ENCODE peak calls at places on chromosomes 16 and 17, in six cellular contexts. S, U, V, K, F and M are unnamed samples.
A peak's percentile ranks its signal among the peaks of the same experiment; 100 is the strongest.

GRCh38 chr17:65554568-65555223 is 6.8 kb downstream of the AXIN2 start:
- DNase-seq in V (no peak), U (no peak), K (no peak), S (no peak), F (no peak), M (no peak)

GRCh38 chr16:87874639-87875472 is 5.5 kb upstream of the SLC7A5 start:
- DNase-seq in V (peak; percentile 29), F (no peak), U (peak; percentile 69), S (no peak), K (no peak), M (no peak)

GRCh38 chr17:51120357-51120738 is 320 bp downstream of the SPAG9 start:
- DNase-seq in F (no peak), K (no peak), V (peak; percentile 46), U (no peak), S (no peak), M (peak; percentile 55)

GRCh38 chr17:78490673-78491072 is 86.5 kb downstream of the DNAH17 start:
- DNase-seq in S (no peak), K (no peak), V (no peak), F (no peak), U (no peak), M (no peak)

GRCh38 chr16:71414038-71414437 is 27.8 kb downstream of the TLE7 start:
- DNase-seq in U (no peak), V (no peak), K (no peak), S (no peak), F (no peak), M (no peak)

GRCh38 chr16:52549011-52549692 is 2.2 kb upstream of the TOX3 start:
- DNase-seq in F (peak; percentile 75), U (no peak), S (no peak), K (no peak), V (no peak), M (no peak)

GRCh38 chr16:8756755-8757154 is 40.7 kb downstream of the TMEM186 start:
- DNase-seq in U (no peak), V (no peak), K (no peak), F (no peak), S (no peak), M (no peak)

GRCh38 chr17:812638-813204 is 30.6 kb downstream of the MRM3 start:
- DNase-seq in F (no peak), K (no peak), V (no peak), S (no peak), U (no peak), M (no peak)

GRCh38 chr17:9138161-9138717 is 116.9 kb downstream of the NTN1 start:
- DNase-seq in S (no peak), V (no peak), F (no peak), K (no peak), U (no peak), M (no peak)

GRCh38 chr17:48103379-48103715 is 2.1 kb upstream of the CBX1 start:
- DNase-seq in S (no peak), V (no peak), K (no peak), F (no peak), U (no peak), M (no peak)

GRCh38 chr17:82831818-82832200 is 8.0 kb downstream of the ZNF750 start:
- DNase-seq in F (no peak), K (no peak), U (no peak), S (no peak), V (no peak), M (no peak)

GRCh38 chr17:75634376-75634740 is 1.1 kb downstream of the SMIM5 start:
- DNase-seq in K (no peak), U (no peak), S (no peak), V (no peak), F (no peak), M (no peak)
- H3K4me3 ChIP-seq in K (no peak overlapping the region), U (no peak overlapping the region), S (no peak overlapping the region), V (no peak overlapping the region), F (no peak overlapping the region), M (no peak overlapping the region)

GRCh38 chr16:1960665-1961630 is 1.6 kb downstream of the NDUFB10 start:
- DNase-seq in S (peak; percentile 64), V (no peak), K (no peak), U (no peak), F (peak; percentile 53), M (peak; percentile 39)
- TF ChIP-seq POLR2A in S (peak; percentile 94), V (peak; percentile 97), K (peak; percentile 83), U (peak; percentile 82), F (peak; percentile 91), M (peak; percentile 93)

GRCh38 chr17:80758793-80759673 is 214.4 kb downstream of the RPTOR start:
- DNase-seq in V (no peak), U (no peak), K (no peak), F (peak; percentile 29), S (no peak), M (no peak)

GRCh38 chr17:80761421-80761871 is 216.8 kb downstream of the RPTOR start:
- DNase-seq in V (no peak), F (no peak), U (no peak), K (no peak), S (peak; percentile 72), M (peak; percentile 87)

GRCh38 chr17:80763293-80763867 is 218.7 kb downstream of the RPTOR start:
- DNase-seq in V (no peak), U (no peak), S (no peak), K (no peak), F (no peak), M (no peak)

GRCh38 chr17:80760501-80760900 is 215.9 kb downstream of the RPTOR start:
- DNase-seq in S (no peak), F (no peak), U (no peak), V (no peak), K (peak; percentile 40), M (peak; percentile 48)

GRCh38 chr17:80762076-80762475 is 217.4 kb downstream of the RPTOR start:
- DNase-seq in S (no peak), F (no peak), V (no peak), U (no peak), K (no peak), M (no peak)
- TF ChIP-seq EZH2 in S (no peak), F (no peak), V (no peak), U (no peak), K (no peak), M (no peak)

DNA sequence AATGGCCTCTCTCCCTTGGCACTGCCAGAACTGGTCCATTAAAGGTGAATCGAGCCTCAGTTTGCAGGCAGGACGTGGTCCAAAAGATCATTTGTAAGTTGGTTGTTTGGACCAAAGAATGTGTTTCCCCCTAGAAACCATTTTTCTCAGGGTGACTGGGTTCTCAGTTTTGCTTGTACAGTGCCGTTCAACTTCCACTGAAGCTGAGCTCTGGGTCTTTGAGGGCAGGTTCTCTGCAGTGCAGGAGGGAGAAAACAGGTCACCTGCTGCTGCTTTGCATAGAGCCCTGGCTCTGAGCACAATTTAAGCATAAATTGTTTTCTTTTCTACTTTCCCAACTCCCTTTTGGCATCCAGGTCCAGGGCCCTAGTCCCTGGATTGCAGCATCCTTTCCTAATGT is 8.9 kb upstream of the AMZ2 start:
- DNase-seq in F (no peak), U (no peak), K (no peak), S (no peak), V (no peak), M (no peak)
- H3K4me3 ChIP-seq in F (no peak overlapping the region), U (no peak overlapping the region), K (peak overlapping the region; percentile 61), S (no peak overlapping the region), V (no peak overlapping the region), M (no peak overlapping the region)

DNA sequence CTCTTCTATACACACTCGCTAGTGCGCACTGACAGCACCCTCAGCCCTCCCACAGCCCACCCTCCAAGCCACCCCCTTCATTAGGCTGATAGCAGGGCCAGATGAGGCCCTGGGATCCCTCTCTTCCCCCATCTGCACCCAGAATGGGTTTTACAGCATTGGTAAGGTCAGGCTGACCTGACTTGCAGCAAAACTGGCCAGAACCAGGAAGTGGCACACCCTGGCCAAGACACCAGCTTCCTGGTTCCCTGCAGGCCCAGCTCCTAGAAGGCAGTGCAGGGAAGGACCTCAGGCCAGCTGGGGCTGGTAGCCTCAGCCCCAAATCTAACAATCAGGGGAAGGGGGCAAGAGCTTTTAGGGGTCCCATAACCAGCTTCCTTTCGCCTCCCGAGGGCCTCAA is 50.0 kb upstream of the MRPS23 start:
- DNase-seq in V (no peak), S (no peak), K (no peak), F (no peak), U (no peak), M (no peak)
- TF ChIP-seq POLR2A in V (no peak), S (no peak), K (no peak), F (no peak), U (no peak), M (no peak)